ENCODE peak calls at places on chromosomes 1 and 21, in seven cellular contexts. L is cardiac fibroblast, A is OCI-LY7, B is colonic mucosa, D is tibial nerve, O is GM06990, C is kidney. R is an unnamed sample.

GRCh38 chr1:179353546-179353945 is 12.2 kb upstream of the AXDND1 start:
- DNase-seq in L (peak; percentile 95), A (no peak), B (no peak), D (no peak), O (no peak), C (no peak), R (no peak)

GRCh38 chr1:60621524-60621923 is 460.8 kb upstream of the NFIA start:
- DNase-seq in L (peak; percentile 58), A (no peak), B (no peak), D (no peak), O (no peak), C (no peak), R (no peak)

GRCh38 chr1:61504305-61504704 is 220.6 kb downstream of the TM2D1 start:
- DNase-seq in L (no peak), A (no peak), B (no peak), D (no peak), O (no peak), C (no peak), R (no peak)

GRCh38 chr1:151992345-151993083 is 1.1 kb downstream of the S100A10 start:
- DNase-seq in L (peak; percentile 91), A (no peak), B (peak; percentile 92), D (peak; percentile 60), O (no peak), C (peak; percentile 93), R (peak; percentile 84)

GRCh38 chr1:114341886-114342285 is 169.1 kb downstream of the TRIM33 start:
- DNase-seq in L (no peak), A (no peak), B (no peak), D (no peak), O (no peak), C (no peak), R (no peak)

GRCh38 chr1:151612506-151613274 is 840 bp downstream of the SNX27 start:
- DNase-seq in L (peak; percentile 44), A (peak; percentile 30), B (peak; percentile 44), D (no peak), O (no peak), C (peak; percentile 83), R (no peak)

GRCh38 chr1:226637147-226637935 is 88.8 kb downstream of the STUM start:
- DNase-seq in L (peak; percentile 65), A (peak; percentile 42), B (no peak), D (peak; percentile 55), O (no peak), C (peak; percentile 74), R (no peak)

GRCh38 chr1:230280054-230280795 is 145.9 kb downstream of the PGBD5 start:
- DNase-seq in L (no peak), A (no peak), B (no peak), D (no peak), O (no peak), C (no peak), R (no peak)

GRCh38 chr1:152049291-152050073 is 12.7 kb upstream of the S100A11 start:
- DNase-seq in L (peak; percentile 78), A (no peak), B (no peak), D (no peak), O (no peak), C (no peak), R (no peak)

GRCh38 chr1:208004851-208005250 is 93.9 kb upstream of the CD34 start:
- DNase-seq in L (peak; percentile 45), A (no peak), B (no peak), D (no peak), O (no peak), C (no peak), R (no peak)

GRCh38 chr1:157045251-157046218 is at the start of gene ARHGEF11:
- DNase-seq in L (peak; percentile 93), A (no peak), B (peak; percentile 92), D (peak; percentile 83), O (peak; percentile 70), C (peak; percentile 97), R (peak; percentile 35)

GRCh38 chr1:221775206-221775605 is 33.3 kb upstream of the DUSP10 start:
- DNase-seq in L (no peak), A (no peak), B (no peak), D (no peak), O (no peak), C (no peak), R (no peak)

GRCh38 chr1:97903626-97904025 is 17.2 kb downstream of the DPYD start:
- DNase-seq in L (peak; percentile 70), A (no peak), B (no peak), D (no peak), O (no peak), C (no peak), R (no peak)

GRCh38 chr1:23719162-23719820 is 24.0 kb upstream of the ELOA start:
- DNase-seq in L (peak; percentile 39), A (no peak), B (no peak), D (no peak), O (peak; percentile 61), C (no peak), R (no peak)

GRCh38 chr1:9593492-9594465 is 5.1 kb downstream of the TMEM201 start:
- DNase-seq in L (peak; percentile 79), A (peak; percentile 76), B (peak; percentile 62), D (no peak), O (peak; percentile 65), C (peak; percentile 92), R (no peak)

GRCh38 chr1:246483204-246483933 is 23.7 kb downstream of the SMYD3 start:
- DNase-seq in L (peak; percentile 23), A (no peak), B (no peak), D (no peak), O (no peak), C (no peak), R (no peak)

GRCh38 chr1:89322402-89322801 is 41.5 kb upstream of the GBP6 start:
- DNase-seq in L (no peak), A (no peak), B (no peak), D (no peak), O (no peak), C (no peak), R (no peak)

GRCh38 chr1:3525551-3526482 is 71.4 kb downstream of the ARHGEF16 start:
- DNase-seq in L (no peak), A (no peak), B (no peak), D (no peak), O (no peak), C (no peak), R (no peak)

GRCh38 chr1:82778612-82779011 is 977.9 kb downstream of the ADGRL2 start:
- DNase-seq in L (peak; percentile 2), A (no peak), B (no peak), D (no peak), O (no peak), C (no peak), R (no peak)
- TF ChIP-seq CTCF in L (peak; percentile 31), A (peak; percentile 48), B (no peak), D (no peak), O (peak; percentile 4), C (no peak), R (peak; percentile 34)

GRCh38 chr21:41684381-41685245 is 82.2 kb downstream of the RIPK4 start:
- DNase-seq in L (peak; percentile 73), A (no peak), B (no peak), D (no peak), O (no peak), C (no peak), R (no peak)
- H3K4me3 ChIP-seq in L (no peak overlapping the region), A (no peak overlapping the region), B (no peak overlapping the region), D (no peak overlapping the region), O (no peak overlapping the region), C (no peak overlapping the region), R (no peak overlapping the region)

GRCh38 chr1:110475358-110476027 is 24.5 kb downstream of the PROK1 start:
- DNase-seq in L (no peak), A (no peak), B (no peak), D (no peak), O (no peak), C (peak; percentile 12), R (no peak)
- TF ChIP-seq CTCF in L (no peak), A (no peak), B (no peak), D (no peak), O (no peak), C (no peak), R (no peak)

GRCh38 chr21:43196789-43197188 is 28.0 kb downstream of the CRYAA start:
- DNase-seq in L (peak; percentile 62), A (no peak), B (peak; percentile 44), D (peak; percentile 16), O (no peak), C (peak; percentile 84), R (no peak)
- H3K4me3 ChIP-seq in L (no peak overlapping the region), A (no peak overlapping the region), B (no peak overlapping the region), D (no peak overlapping the region), O (no peak overlapping the region), C (no peak overlapping the region), R (no peak overlapping the region)

DNA sequence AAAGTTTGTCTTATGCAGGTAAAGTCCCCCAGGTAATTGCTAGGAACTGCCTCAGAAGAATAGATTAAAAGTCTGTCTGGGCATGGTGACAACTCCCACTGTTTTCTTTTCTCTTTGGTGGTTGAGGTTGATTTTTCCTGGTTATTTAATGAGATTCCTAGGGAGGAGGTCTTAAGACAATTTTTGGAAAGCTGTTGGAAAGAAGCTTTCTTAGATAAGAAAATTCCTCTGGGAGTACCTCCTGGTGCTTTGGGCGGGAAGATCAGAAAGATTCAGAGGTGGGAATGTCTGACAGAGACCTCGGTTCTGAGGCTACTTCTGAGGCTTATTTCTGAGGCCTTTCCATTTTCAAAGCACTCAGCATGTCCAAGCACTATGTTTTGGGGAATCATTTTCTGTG is 25.0 kb upstream of the IVNS1ABP start:
- DNase-seq in L (no peak), A (no peak), B (no peak), D (no peak), O (no peak), C (no peak), R (no peak)
- TF ChIP-seq CTCF in L (no peak), A (no peak), B (no peak), D (no peak), O (no peak), C (no peak), R (no peak)

DNA sequence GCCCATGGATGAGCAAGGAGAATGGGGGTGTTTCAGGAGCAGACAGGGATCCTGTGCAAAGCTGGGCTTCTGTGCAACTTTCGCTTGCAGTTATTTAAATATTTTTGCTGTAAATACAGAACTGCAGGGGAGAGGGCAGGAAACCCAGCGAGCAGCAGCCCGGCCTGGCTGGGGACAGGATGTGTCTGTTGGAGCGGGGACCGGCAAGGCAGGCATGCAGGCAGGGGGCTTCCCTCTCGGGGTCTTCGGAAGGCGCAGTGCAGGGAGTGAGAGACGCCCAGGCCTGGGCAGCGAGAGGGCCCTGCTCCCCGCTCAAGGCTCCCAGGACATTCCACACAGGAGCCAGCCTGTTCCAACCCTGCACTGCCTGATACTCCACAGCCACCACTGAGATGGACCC is 1.7 kb upstream of the AIRE start:
- DNase-seq in L (no peak), A (no peak), B (no peak), D (no peak), O (no peak), C (peak; percentile 73), R (no peak)
- H3K4me3 ChIP-seq in L (no peak overlapping the region), A (no peak overlapping the region), B (no peak overlapping the region), D (no peak overlapping the region), O (no peak overlapping the region), C (no peak overlapping the region), R (no peak overlapping the region)

DNA sequence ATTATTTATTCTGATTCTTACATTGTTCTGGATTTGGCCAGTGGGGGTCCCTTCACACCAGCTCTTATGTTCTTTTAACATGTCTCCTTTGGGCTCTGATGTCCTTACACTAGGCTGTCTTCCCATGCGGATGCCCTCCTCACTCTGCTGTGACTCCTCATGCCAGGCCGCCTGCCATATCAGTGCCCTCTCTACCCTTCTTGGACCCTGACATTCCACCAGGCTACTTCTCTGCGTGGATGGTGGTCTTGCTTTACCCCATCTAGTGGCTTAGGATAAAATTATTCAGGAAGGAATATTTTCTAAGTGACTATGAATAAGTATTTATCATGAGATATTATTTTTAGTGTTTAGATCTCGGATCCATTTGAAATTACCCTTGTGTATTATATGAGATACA is 21.2 kb downstream of the ATF6 start:
- DNase-seq in L (no peak), A (no peak), B (no peak), D (no peak), O (no peak), C (no peak), R (no peak)
- TF ChIP-seq CTCF in L (no peak), A (peak; percentile 62), B (no peak), D (no peak), O (peak; percentile 14), C (no peak), R (peak; percentile 16)